ENCODE peak calls at places on chromosomes 11 and 22, in ten cellular contexts. R is keratinocyte; W is neural progenitor cell; D is heart left ventricle; T is H9; K is BJ; N is GM23338; A is CD8-positive, alpha-beta T cell; Z is stomach; J is HL-60. G is an unnamed sample.

GRCh38 chr11:111631666-111632039 is 29.4 kb downstream of the SIK2 start:
- DNase-seq in R (peak; percentile 32), W (no peak), D (no peak), T (no peak), K (peak; percentile 68), N (no peak), A (no peak), Z (no peak), J (no peak), G (no peak)

GRCh38 chr22:42431401-42432019 is 693 bp downstream of the NFAM1 start:
- DNase-seq in R (no peak), W (no peak), D (no peak), T (no peak), K (no peak), N (no peak), A (no peak), Z (no peak), J (no peak), G (no peak)

GRCh38 chr22:28051787-28052356 is 132.8 kb upstream of the PITPNB start:
- DNase-seq in R (peak; percentile 7), W (peak; percentile 86), D (peak; percentile 69), T (peak; percentile 75), K (no peak), N (peak; percentile 83), A (no peak), Z (peak; percentile 74), J (no peak), G (no peak)

GRCh38 chr11:43567396-43567975 is 113.1 kb upstream of the HSD17B12 start:
- DNase-seq in R (no peak), W (peak; percentile 69), D (no peak), T (no peak), K (no peak), N (peak; percentile 80), A (no peak), Z (no peak), J (no peak), G (no peak)

GRCh38 chr11:66744485-66745355 is 15.7 kb upstream of the SPTBN2 start:
- DNase-seq in R (peak; percentile 45), W (peak; percentile 90), D (peak; percentile 88), T (peak; percentile 76), K (peak; percentile 10), N (peak; percentile 78), A (peak; percentile 87), Z (peak; percentile 88), J (peak; percentile 46), G (peak; percentile 83)

GRCh38 chr11:129546266-129546665 is 170.6 kb downstream of the BARX2 start:
- DNase-seq in R (no peak), W (no peak), D (no peak), T (no peak), K (no peak), N (no peak), A (no peak), Z (no peak), J (no peak), G (no peak)

GRCh38 chr22:41573677-41574264 is 13.0 kb downstream of the CSDC2 start:
- DNase-seq in R (no peak), W (no peak), D (no peak), T (no peak), K (no peak), N (no peak), A (no peak), Z (no peak), J (no peak), G (no peak)

GRCh38 chr11:11895672-11896071 is 53.9 kb downstream of the USP47 start:
- DNase-seq in R (no peak), W (no peak), D (no peak), T (no peak), K (no peak), N (no peak), A (no peak), Z (no peak), J (no peak), G (no peak)

GRCh38 chr22:22940961-22941605 is 53.5 kb downstream of the IGLL5 start:
- DNase-seq in R (no peak), W (no peak), D (no peak), T (peak; percentile 13), K (no peak), N (no peak), A (no peak), Z (peak; percentile 17), J (no peak), G (no peak)

GRCh38 chr22:46370584-46371373 is 35.3 kb downstream of the TRMU start:
- DNase-seq in R (no peak), W (no peak), D (no peak), T (no peak), K (no peak), N (no peak), A (peak; percentile 54), Z (no peak), J (no peak), G (no peak)

GRCh38 chr11:82634091-82634490 is 99.6 kb downstream of the FAM181B start:
- DNase-seq in R (no peak), W (no peak), D (no peak), T (no peak), K (no peak), N (no peak), A (no peak), Z (no peak), J (no peak), G (no peak)

GRCh38 chr11:68838572-68838964 is 3.1 kb downstream of the CPT1A start:
- DNase-seq in R (no peak), W (no peak), D (no peak), T (no peak), K (no peak), N (no peak), A (no peak), Z (no peak), J (peak; percentile 36), G (peak; percentile 9)

GRCh38 chr11:81070948-81071347 is 1630.1 kb upstream of the TENM4 start:
- DNase-seq in R (no peak), W (no peak), D (no peak), T (no peak), K (no peak), N (no peak), A (no peak), Z (no peak), J (peak; percentile 37), G (no peak)

GRCh38 chr11:131618203-131618602 is 247.8 kb downstream of the NTM start:
- DNase-seq in R (no peak), W (no peak), D (no peak), T (no peak), K (no peak), N (no peak), A (no peak), Z (no peak), J (no peak), G (no peak)

GRCh38 chr22:22387386-22387736 is 121.2 kb downstream of the ZNF280B start:
- DNase-seq in R (no peak), W (no peak), D (no peak), T (no peak), K (no peak), N (no peak), A (no peak), Z (no peak), J (no peak), G (no peak)

DNA sequence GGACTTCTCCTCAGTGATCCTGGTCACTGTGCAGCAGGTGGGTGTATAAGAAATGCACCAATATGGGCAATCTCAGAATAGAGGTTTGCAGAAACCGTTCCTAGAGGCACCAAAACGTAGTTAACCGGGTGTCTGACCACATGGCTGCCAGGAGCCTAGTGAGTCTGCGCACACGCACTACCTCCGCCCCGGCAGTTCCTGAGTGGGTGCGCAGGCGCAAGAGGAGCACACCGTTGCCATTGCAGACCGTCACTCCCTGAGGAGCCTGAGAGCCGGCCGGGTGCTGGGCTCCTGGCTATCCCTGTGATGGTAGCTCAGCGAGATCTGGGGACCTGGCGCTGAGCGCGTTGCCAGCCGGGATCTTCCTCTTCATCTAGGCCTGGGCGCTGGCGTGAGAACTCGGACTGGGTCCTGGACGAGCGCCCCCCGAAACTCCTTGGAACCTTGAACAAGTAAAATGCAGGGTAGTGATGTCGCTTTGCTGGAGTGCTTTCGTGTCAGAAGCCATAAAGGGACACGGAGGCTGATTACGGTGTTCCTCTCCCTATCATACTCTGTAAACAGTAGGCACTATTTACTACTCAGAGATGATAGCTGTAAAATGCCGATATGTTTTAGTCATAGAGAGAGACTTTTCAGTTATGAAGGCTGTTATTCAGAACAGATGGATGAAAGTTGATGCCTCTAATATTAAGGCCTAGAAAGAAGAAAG is at the start of gene MS4A13:
- DNase-seq in R (no peak), W (no peak), D (no peak), T (no peak), K (no peak), N (no peak), A (no peak), Z (no peak), J (no peak), G (no peak)
- H3K27me3 ChIP-seq in R (no peaks in the 10 kb centered on the region), W (no peaks in the 10 kb centered on the region), D (no peaks in the 10 kb centered on the region), T (no peaks in the 10 kb centered on the region), K (no peaks in the 10 kb centered on the region), N (no peaks in the 10 kb centered on the region), A (no peaks in the 10 kb centered on the region), Z (no peaks in the 10 kb centered on the region), J (no peaks in the 10 kb centered on the region), G (peaks cover 5% of the 10 kb centered on the region)

DNA sequence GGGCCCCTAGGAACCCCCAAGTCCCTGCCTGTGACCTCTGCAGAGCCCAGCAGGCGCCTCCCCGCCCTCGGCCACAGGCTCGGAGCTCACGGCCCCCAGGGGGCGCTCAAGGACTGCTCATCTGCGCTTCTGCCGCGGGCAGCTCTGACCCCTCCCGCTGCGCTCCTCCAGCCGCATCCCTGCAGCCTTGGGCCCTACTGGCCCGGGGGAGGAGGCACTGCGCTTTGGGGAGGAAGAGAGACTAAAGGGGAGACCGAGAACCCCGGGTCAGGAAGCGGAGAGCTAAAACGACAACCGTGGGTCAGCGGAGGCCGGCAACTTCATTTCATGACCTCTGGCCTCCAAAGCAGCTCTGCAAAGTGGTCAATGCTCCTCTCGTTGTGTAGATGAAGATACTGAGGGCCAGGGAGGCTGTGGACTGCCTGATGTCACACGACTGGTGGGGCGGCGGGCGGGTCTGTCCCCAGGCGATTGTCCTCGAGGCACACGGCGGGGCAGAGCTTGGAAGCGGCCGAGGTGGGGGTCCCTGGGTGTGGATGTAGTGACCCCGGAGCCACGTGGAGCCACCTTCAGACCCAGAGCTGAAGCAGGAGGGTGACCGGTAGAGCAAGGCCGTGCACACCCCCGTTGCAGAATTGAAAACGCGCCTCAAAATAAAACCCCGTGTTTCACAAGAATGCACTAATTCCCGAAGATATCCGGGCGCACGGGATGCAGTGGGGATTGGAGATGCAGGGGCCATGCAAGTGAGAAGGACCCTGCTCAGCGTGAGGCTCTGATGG is 2.7 kb upstream of the KRTAP5-6 start:
- DNase-seq in R (no peak), W (peak; percentile 94), D (peak; percentile 89), T (peak; percentile 90), K (no peak), N (peak; percentile 94), A (peak; percentile 75), Z (peak; percentile 90), J (peak; percentile 80), G (peak; percentile 71)
- H3K27me3 ChIP-seq in R (peaks cover 3% of the 10 kb centered on the region), W (peaks cover 9% of the 10 kb centered on the region), D (no peaks in the 10 kb centered on the region), T (no peaks in the 10 kb centered on the region), K (peaks cover 14% of the 10 kb centered on the region), N (no peaks in the 10 kb centered on the region), A (no peaks in the 10 kb centered on the region), Z (peaks cover 5% of the 10 kb centered on the region), J (peaks cover 16% of the 10 kb centered on the region), G (peaks cover 10% of the 10 kb centered on the region)

GRCh38 chr11:3926458-3927095 is 71.1 kb downstream of the STIM1 start:
- DNase-seq in R (no peak), W (no peak), D (no peak), T (no peak), K (no peak), N (no peak), A (no peak), Z (no peak), J (no peak), G (no peak)
- H3K27me3 ChIP-seq in R (no peaks in the 10 kb centered on the region), W (no peaks in the 10 kb centered on the region), D (no peaks in the 10 kb centered on the region), T (no peaks in the 10 kb centered on the region), K (no peaks in the 10 kb centered on the region), N (no peaks in the 10 kb centered on the region), A (no peaks in the 10 kb centered on the region), Z (no peaks in the 10 kb centered on the region), J (no peaks in the 10 kb centered on the region), G (no peaks in the 10 kb centered on the region)

GRCh38 chr11:35255514-35255913 is 116.5 kb downstream of the CD44 start:
- DNase-seq in R (no peak), W (no peak), D (no peak), T (no peak), K (no peak), N (no peak), A (no peak), Z (no peak), J (no peak), G (no peak)
- H3K27me3 ChIP-seq in R (peaks cover 5% of the 10 kb centered on the region), W (no peaks in the 10 kb centered on the region), D (no peaks in the 10 kb centered on the region), T (no peaks in the 10 kb centered on the region), K (no peaks in the 10 kb centered on the region), N (no peaks in the 10 kb centered on the region), A (no peaks in the 10 kb centered on the region), Z (no peaks in the 10 kb centered on the region), J (no peaks in the 10 kb centered on the region), G (no peaks in the 10 kb centered on the region)